ENCODE peak calls at places on chromosomes 16 and 17, in eight cellular contexts. One of them, this sample, is unnamed.

GRCh38 chr17:28285965-28286364 is 33.0 kb upstream of the TMEM97 start:
- DNase-seq in stimulated activated CD8-positive, alpha-beta memory T cell treated with anti-CD3 and anti-CD28 coated beads, Interleukin-15, amount 100 ng/mL, for 24 hours: no peak
- DNase-seq in neural progenitor cell: no peak
- DNase-seq in HFF-Myc: no peak
- DNase-seq in HFFc6: no peak
- DNase-seq in substantia nigra: no peak
- DNase-seq in nephron progenitor cell: no peak
- DNase-seq in smooth muscle cell of the brain vasculature: no peak
- DNase-seq in this sample: no peak

GRCh38 chr17:83068641-83069570 is 10.5 kb upstream of the METRNL start:
- DNase-seq in stimulated activated CD8-positive, alpha-beta memory T cell treated with anti-CD3 and anti-CD28 coated beads, Interleukin-15, amount 100 ng/mL, for 24 hours: no peak
- DNase-seq in neural progenitor cell: no peak
- DNase-seq in HFF-Myc: no peak
- DNase-seq in HFFc6: no peak
- DNase-seq in substantia nigra: no peak
- DNase-seq in nephron progenitor cell: no peak
- DNase-seq in smooth muscle cell of the brain vasculature: no peak
- DNase-seq in this sample: no peak

GRCh38 chr16:48081656-48082055 is 74.1 kb downstream of the ABCC12 start:
- DNase-seq in stimulated activated CD8-positive, alpha-beta memory T cell treated with anti-CD3 and anti-CD28 coated beads, Interleukin-15, amount 100 ng/mL, for 24 hours: no peak
- DNase-seq in neural progenitor cell: no peak
- DNase-seq in HFF-Myc: peak; percentile 11
- DNase-seq in HFFc6: peak; percentile 89
- DNase-seq in substantia nigra: no peak
- DNase-seq in nephron progenitor cell: no peak
- DNase-seq in smooth muscle cell of the brain vasculature: peak; percentile 74
- DNase-seq in this sample: no peak

GRCh38 chr17:30554839-30555751 is 77.9 kb downstream of the GOSR1 start:
- DNase-seq in stimulated activated CD8-positive, alpha-beta memory T cell treated with anti-CD3 and anti-CD28 coated beads, Interleukin-15, amount 100 ng/mL, for 24 hours: no peak
- DNase-seq in neural progenitor cell: peak; percentile 37
- DNase-seq in HFF-Myc: no peak
- DNase-seq in HFFc6: peak; percentile 42
- DNase-seq in substantia nigra: no peak
- DNase-seq in nephron progenitor cell: no peak
- DNase-seq in smooth muscle cell of the brain vasculature: no peak
- DNase-seq in this sample: peak; percentile 36

GRCh38 chr16:69483611-69484010 is 59.2 kb downstream of the CYB5B start:
- DNase-seq in stimulated activated CD8-positive, alpha-beta memory T cell treated with anti-CD3 and anti-CD28 coated beads, Interleukin-15, amount 100 ng/mL, for 24 hours: no peak
- DNase-seq in neural progenitor cell: peak; percentile 80
- DNase-seq in HFF-Myc: no peak
- DNase-seq in HFFc6: no peak
- DNase-seq in substantia nigra: no peak
- DNase-seq in nephron progenitor cell: no peak
- DNase-seq in smooth muscle cell of the brain vasculature: no peak
- DNase-seq in this sample: no peak

GRCh38 chr17:29251969-29252866 is 5.6 kb downstream of the CRYBA1 start:
- DNase-seq in stimulated activated CD8-positive, alpha-beta memory T cell treated with anti-CD3 and anti-CD28 coated beads, Interleukin-15, amount 100 ng/mL, for 24 hours: no peak
- DNase-seq in neural progenitor cell: peak; percentile 45
- DNase-seq in HFF-Myc: peak; percentile 12
- DNase-seq in HFFc6: peak; percentile 48
- DNase-seq in substantia nigra: no peak
- DNase-seq in nephron progenitor cell: no peak
- DNase-seq in smooth muscle cell of the brain vasculature: no peak
- DNase-seq in this sample: no peak

GRCh38 chr17:54785643-54786258 is 114.9 kb upstream of the TOM1L1 start:
- DNase-seq in stimulated activated CD8-positive, alpha-beta memory T cell treated with anti-CD3 and anti-CD28 coated beads, Interleukin-15, amount 100 ng/mL, for 24 hours: no peak
- DNase-seq in neural progenitor cell: no peak
- DNase-seq in HFF-Myc: no peak
- DNase-seq in HFFc6: no peak
- DNase-seq in substantia nigra: no peak
- DNase-seq in nephron progenitor cell: no peak
- DNase-seq in smooth muscle cell of the brain vasculature: no peak
- DNase-seq in this sample: no peak

GRCh38 chr17:58388302-58389190 is 28.8 kb downstream of the RNF43 start:
- DNase-seq in stimulated activated CD8-positive, alpha-beta memory T cell treated with anti-CD3 and anti-CD28 coated beads, Interleukin-15, amount 100 ng/mL, for 24 hours: no peak
- DNase-seq in neural progenitor cell: no peak
- DNase-seq in HFF-Myc: no peak
- DNase-seq in HFFc6: no peak
- DNase-seq in substantia nigra: no peak
- DNase-seq in nephron progenitor cell: no peak
- DNase-seq in smooth muscle cell of the brain vasculature: no peak
- DNase-seq in this sample: no peak

GRCh38 chr17:76493505-76494167 is 7.6 kb downstream of the RHBDF2 start:
- DNase-seq in stimulated activated CD8-positive, alpha-beta memory T cell treated with anti-CD3 and anti-CD28 coated beads, Interleukin-15, amount 100 ng/mL, for 24 hours: no peak
- DNase-seq in neural progenitor cell: no peak
- DNase-seq in HFF-Myc: no peak
- DNase-seq in HFFc6: no peak
- DNase-seq in substantia nigra: no peak
- DNase-seq in nephron progenitor cell: no peak
- DNase-seq in smooth muscle cell of the brain vasculature: no peak
- DNase-seq in this sample: no peak

GRCh38 chr16:47377156-47377555 is 83.7 kb downstream of the ITFG1 start:
- DNase-seq in stimulated activated CD8-positive, alpha-beta memory T cell treated with anti-CD3 and anti-CD28 coated beads, Interleukin-15, amount 100 ng/mL, for 24 hours: no peak
- DNase-seq in neural progenitor cell: no peak
- DNase-seq in HFF-Myc: no peak
- DNase-seq in HFFc6: no peak
- DNase-seq in substantia nigra: no peak
- DNase-seq in nephron progenitor cell: no peak
- DNase-seq in smooth muscle cell of the brain vasculature: no peak
- DNase-seq in this sample: no peak

GRCh38 chr17:82644148-82644547 is 4.1 kb downstream of the WDR45B start:
- DNase-seq in stimulated activated CD8-positive, alpha-beta memory T cell treated with anti-CD3 and anti-CD28 coated beads, Interleukin-15, amount 100 ng/mL, for 24 hours: no peak
- DNase-seq in neural progenitor cell: no peak
- DNase-seq in HFF-Myc: no peak
- DNase-seq in HFFc6: no peak
- DNase-seq in substantia nigra: no peak
- DNase-seq in nephron progenitor cell: no peak
- DNase-seq in smooth muscle cell of the brain vasculature: no peak
- DNase-seq in this sample: no peak

GRCh38 chr17:48012151-48012520 is 25.5 kb downstream of the COPZ2 start:
- DNase-seq in stimulated activated CD8-positive, alpha-beta memory T cell treated with anti-CD3 and anti-CD28 coated beads, Interleukin-15, amount 100 ng/mL, for 24 hours: no peak
- DNase-seq in neural progenitor cell: peak; percentile 94
- DNase-seq in HFF-Myc: peak; percentile 24
- DNase-seq in HFFc6: no peak
- DNase-seq in substantia nigra: no peak
- DNase-seq in nephron progenitor cell: peak; percentile 84
- DNase-seq in smooth muscle cell of the brain vasculature: no peak
- DNase-seq in this sample: peak; percentile 50

GRCh38 chr16:20181949-20182348 is 108.3 kb upstream of the GPR139 start:
- DNase-seq in stimulated activated CD8-positive, alpha-beta memory T cell treated with anti-CD3 and anti-CD28 coated beads, Interleukin-15, amount 100 ng/mL, for 24 hours: no peak
- DNase-seq in neural progenitor cell: no peak
- DNase-seq in HFF-Myc: no peak
- DNase-seq in HFFc6: no peak
- DNase-seq in substantia nigra: no peak
- DNase-seq in nephron progenitor cell: no peak
- DNase-seq in smooth muscle cell of the brain vasculature: no peak
- DNase-seq in this sample: no peak

GRCh38 chr17:82907797-82908261 is 68.0 kb upstream of the ZNF750 start:
- DNase-seq in stimulated activated CD8-positive, alpha-beta memory T cell treated with anti-CD3 and anti-CD28 coated beads, Interleukin-15, amount 100 ng/mL, for 24 hours: no peak
- DNase-seq in neural progenitor cell: no peak
- DNase-seq in HFF-Myc: no peak
- DNase-seq in HFFc6: no peak
- DNase-seq in substantia nigra: no peak
- DNase-seq in nephron progenitor cell: no peak
- DNase-seq in smooth muscle cell of the brain vasculature: no peak
- DNase-seq in this sample: no peak

GRCh38 chr16:50841081-50841886 is 99.4 kb downstream of the CYLD start:
- DNase-seq in stimulated activated CD8-positive, alpha-beta memory T cell treated with anti-CD3 and anti-CD28 coated beads, Interleukin-15, amount 100 ng/mL, for 24 hours: peak; percentile 13
- DNase-seq in neural progenitor cell: peak; percentile 13
- DNase-seq in HFF-Myc: no peak
- DNase-seq in HFFc6: no peak
- DNase-seq in substantia nigra: no peak
- DNase-seq in nephron progenitor cell: no peak
- DNase-seq in smooth muscle cell of the brain vasculature: no peak
- DNase-seq in this sample: no peak

GRCh38 chr16:54289242-54290051 is 2.9 kb upstream of the IRX3 start:
- DNase-seq in stimulated activated CD8-positive, alpha-beta memory T cell treated with anti-CD3 and anti-CD28 coated beads, Interleukin-15, amount 100 ng/mL, for 24 hours: no peak
- DNase-seq in neural progenitor cell: peak; percentile 90
- DNase-seq in HFF-Myc: no peak
- DNase-seq in HFFc6: no peak
- DNase-seq in substantia nigra: no peak
- DNase-seq in nephron progenitor cell: peak; percentile 76
- DNase-seq in smooth muscle cell of the brain vasculature: no peak
- DNase-seq in this sample: no peak

GRCh38 chr16:56514845-56515244 is 5.0 kb downstream of the BBS2 start:
- DNase-seq in stimulated activated CD8-positive, alpha-beta memory T cell treated with anti-CD3 and anti-CD28 coated beads, Interleukin-15, amount 100 ng/mL, for 24 hours: no peak
- DNase-seq in neural progenitor cell: no peak
- DNase-seq in HFF-Myc: no peak
- DNase-seq in HFFc6: no peak
- DNase-seq in substantia nigra: no peak
- DNase-seq in nephron progenitor cell: no peak
- DNase-seq in smooth muscle cell of the brain vasculature: no peak
- DNase-seq in this sample: no peak

GRCh38 chr17:6512552-6512951 is 43.8 kb downstream of the PITPNM3 start:
- DNase-seq in stimulated activated CD8-positive, alpha-beta memory T cell treated with anti-CD3 and anti-CD28 coated beads, Interleukin-15, amount 100 ng/mL, for 24 hours: no peak
- DNase-seq in neural progenitor cell: no peak
- DNase-seq in HFF-Myc: no peak
- DNase-seq in HFFc6: no peak
- DNase-seq in substantia nigra: no peak
- DNase-seq in nephron progenitor cell: no peak
- DNase-seq in smooth muscle cell of the brain vasculature: no peak
- DNase-seq in this sample: no peak

GRCh38 chr17:66369830-66370229 is 67.4 kb downstream of the PRKCA start:
- DNase-seq in stimulated activated CD8-positive, alpha-beta memory T cell treated with anti-CD3 and anti-CD28 coated beads, Interleukin-15, amount 100 ng/mL, for 24 hours: no peak
- DNase-seq in neural progenitor cell: no peak
- DNase-seq in HFF-Myc: no peak
- DNase-seq in HFFc6: no peak
- DNase-seq in substantia nigra: no peak
- DNase-seq in nephron progenitor cell: no peak
- DNase-seq in smooth muscle cell of the brain vasculature: no peak
- DNase-seq in this sample: no peak

GRCh38 chr16:57386381-57386951 is 14.2 kb downstream of the CX3CL1 start:
- DNase-seq in stimulated activated CD8-positive, alpha-beta memory T cell treated with anti-CD3 and anti-CD28 coated beads, Interleukin-15, amount 100 ng/mL, for 24 hours: no peak
- DNase-seq in neural progenitor cell: no peak
- DNase-seq in HFF-Myc: no peak
- DNase-seq in HFFc6: no peak
- DNase-seq in substantia nigra: no peak
- DNase-seq in nephron progenitor cell: no peak
- DNase-seq in smooth muscle cell of the brain vasculature: peak; percentile 86
- DNase-seq in this sample: no peak

GRCh38 chr17:64448665-64449512 is at the start of gene MILR1:
- DNase-seq in stimulated activated CD8-positive, alpha-beta memory T cell treated with anti-CD3 and anti-CD28 coated beads, Interleukin-15, amount 100 ng/mL, for 24 hours: no peak
- DNase-seq in neural progenitor cell: no peak
- DNase-seq in HFF-Myc: peak; percentile 40
- DNase-seq in HFFc6: peak; percentile 55
- DNase-seq in substantia nigra: peak; percentile 2
- DNase-seq in nephron progenitor cell: no peak
- DNase-seq in smooth muscle cell of the brain vasculature: peak; percentile 44
- DNase-seq in this sample: no peak

GRCh38 chr17:58006563-58006923 is 503 bp downstream of the SRSF1 start:
- DNase-seq in stimulated activated CD8-positive, alpha-beta memory T cell treated with anti-CD3 and anti-CD28 coated beads, Interleukin-15, amount 100 ng/mL, for 24 hours: peak; percentile 50
- DNase-seq in neural progenitor cell: peak; percentile 59
- DNase-seq in HFF-Myc: no peak
- DNase-seq in HFFc6: peak; percentile 46
- DNase-seq in substantia nigra: peak; percentile 58
- DNase-seq in nephron progenitor cell: peak; percentile 65
- DNase-seq in smooth muscle cell of the brain vasculature: no peak
- DNase-seq in this sample: peak; percentile 76

GRCh38 chr16:12539185-12539929 is 264.3 kb downstream of the CPPED1 start:
- DNase-seq in stimulated activated CD8-positive, alpha-beta memory T cell treated with anti-CD3 and anti-CD28 coated beads, Interleukin-15, amount 100 ng/mL, for 24 hours: no peak
- DNase-seq in neural progenitor cell: no peak
- DNase-seq in HFF-Myc: peak; percentile 52
- DNase-seq in HFFc6: peak; percentile 81
- DNase-seq in substantia nigra: no peak
- DNase-seq in nephron progenitor cell: no peak
- DNase-seq in smooth muscle cell of the brain vasculature: no peak
- DNase-seq in this sample: no peak

GRCh38 chr16:82605863-82606620 is 20.7 kb upstream of the CDH13 start:
- DNase-seq in stimulated activated CD8-positive, alpha-beta memory T cell treated with anti-CD3 and anti-CD28 coated beads, Interleukin-15, amount 100 ng/mL, for 24 hours: no peak
- DNase-seq in neural progenitor cell: peak; percentile 38
- DNase-seq in HFF-Myc: no peak
- DNase-seq in HFFc6: no peak
- DNase-seq in substantia nigra: no peak
- DNase-seq in nephron progenitor cell: no peak
- DNase-seq in smooth muscle cell of the brain vasculature: no peak
- DNase-seq in this sample: no peak

GRCh38 chr17:21278304-21279197 is 6.0 kb upstream of the MAP2K3 start:
- DNase-seq in stimulated activated CD8-positive, alpha-beta memory T cell treated with anti-CD3 and anti-CD28 coated beads, Interleukin-15, amount 100 ng/mL, for 24 hours: no peak
- DNase-seq in neural progenitor cell: no peak
- DNase-seq in HFF-Myc: no peak
- DNase-seq in HFFc6: no peak
- DNase-seq in substantia nigra: no peak
- DNase-seq in nephron progenitor cell: no peak
- DNase-seq in smooth muscle cell of the brain vasculature: no peak
- DNase-seq in this sample: no peak

GRCh38 chr17:59607817-59608403 is 11.8 kb upstream of the CLTC start:
- DNase-seq in stimulated activated CD8-positive, alpha-beta memory T cell treated with anti-CD3 and anti-CD28 coated beads, Interleukin-15, amount 100 ng/mL, for 24 hours: no peak
- DNase-seq in neural progenitor cell: peak; percentile 14
- DNase-seq in HFF-Myc: no peak
- DNase-seq in HFFc6: no peak
- DNase-seq in substantia nigra: no peak
- DNase-seq in nephron progenitor cell: peak; percentile 13
- DNase-seq in smooth muscle cell of the brain vasculature: no peak
- DNase-seq in this sample: no peak

GRCh38 chr17:76384222-76384986 is at the start of gene SPHK1:
- DNase-seq in stimulated activated CD8-positive, alpha-beta memory T cell treated with anti-CD3 and anti-CD28 coated beads, Interleukin-15, amount 100 ng/mL, for 24 hours: no peak
- DNase-seq in neural progenitor cell: peak; percentile 90
- DNase-seq in HFF-Myc: no peak
- DNase-seq in HFFc6: peak; percentile 66
- DNase-seq in substantia nigra: no peak
- DNase-seq in nephron progenitor cell: peak; percentile 82
- DNase-seq in smooth muscle cell of the brain vasculature: no peak
- DNase-seq in this sample: no peak

GRCh38 chr16:57128787-57129389 is 36.5 kb downstream of the CPNE2 start:
- DNase-seq in stimulated activated CD8-positive, alpha-beta memory T cell treated with anti-CD3 and anti-CD28 coated beads, Interleukin-15, amount 100 ng/mL, for 24 hours: no peak
- DNase-seq in neural progenitor cell: no peak
- DNase-seq in HFF-Myc: no peak
- DNase-seq in HFFc6: no peak
- DNase-seq in substantia nigra: no peak
- DNase-seq in nephron progenitor cell: no peak
- DNase-seq in smooth muscle cell of the brain vasculature: no peak
- DNase-seq in this sample: no peak

GRCh38 chr17:73189417-73190099 is 3.3 kb upstream of the COG1 start:
- DNase-seq in stimulated activated CD8-positive, alpha-beta memory T cell treated with anti-CD3 and anti-CD28 coated beads, Interleukin-15, amount 100 ng/mL, for 24 hours: no peak
- DNase-seq in neural progenitor cell: peak; percentile 67
- DNase-seq in HFF-Myc: no peak
- DNase-seq in HFFc6: peak; percentile 76
- DNase-seq in substantia nigra: peak; percentile 37
- DNase-seq in nephron progenitor cell: peak; percentile 54
- DNase-seq in smooth muscle cell of the brain vasculature: no peak
- DNase-seq in this sample: no peak

GRCh38 chr17:8222630-8223355 is 12.4 kb upstream of the AURKB start:
- DNase-seq in stimulated activated CD8-positive, alpha-beta memory T cell treated with anti-CD3 and anti-CD28 coated beads, Interleukin-15, amount 100 ng/mL, for 24 hours: peak; percentile 95
- DNase-seq in neural progenitor cell: peak; percentile 92
- DNase-seq in HFF-Myc: peak; percentile 92
- DNase-seq in HFFc6: peak; percentile 96
- DNase-seq in substantia nigra: peak; percentile 92
- DNase-seq in nephron progenitor cell: peak; percentile 95
- DNase-seq in smooth muscle cell of the brain vasculature: peak; percentile 80
- DNase-seq in this sample: peak; percentile 96

GRCh38 chr17:3977387-3977786 is 13.2 kb upstream of the ATP2A3 start:
- DNase-seq in stimulated activated CD8-positive, alpha-beta memory T cell treated with anti-CD3 and anti-CD28 coated beads, Interleukin-15, amount 100 ng/mL, for 24 hours: no peak
- DNase-seq in neural progenitor cell: no peak
- DNase-seq in HFF-Myc: no peak
- DNase-seq in HFFc6: no peak
- DNase-seq in substantia nigra: no peak
- DNase-seq in nephron progenitor cell: no peak
- DNase-seq in smooth muscle cell of the brain vasculature: no peak
- DNase-seq in this sample: no peak

GRCh38 chr16:72787519-72788268 is 260.2 kb downstream of the ZFHX3 start:
- DNase-seq in stimulated activated CD8-positive, alpha-beta memory T cell treated with anti-CD3 and anti-CD28 coated beads, Interleukin-15, amount 100 ng/mL, for 24 hours: peak; percentile 44
- DNase-seq in neural progenitor cell: peak; percentile 75
- DNase-seq in HFF-Myc: peak; percentile 16
- DNase-seq in HFFc6: peak; percentile 91
- DNase-seq in substantia nigra: peak; percentile 17
- DNase-seq in nephron progenitor cell: peak; percentile 70
- DNase-seq in smooth muscle cell of the brain vasculature: peak; percentile 51
- DNase-seq in this sample: no peak

GRCh38 chr16:24463196-24463945 is 76.0 kb upstream of the RBBP6 start:
- DNase-seq in stimulated activated CD8-positive, alpha-beta memory T cell treated with anti-CD3 and anti-CD28 coated beads, Interleukin-15, amount 100 ng/mL, for 24 hours: no peak
- DNase-seq in neural progenitor cell: peak; percentile 36
- DNase-seq in HFF-Myc: no peak
- DNase-seq in HFFc6: no peak
- DNase-seq in substantia nigra: no peak
- DNase-seq in nephron progenitor cell: no peak
- DNase-seq in smooth muscle cell of the brain vasculature: no peak
- DNase-seq in this sample: no peak